ENCODE peak calls at places on chromosome 18, in eight cellular contexts. P, I, X, Y, F, S, C and L are unnamed samples.

GRCh38 chr18:31245820-31246219 is 72.1 kb upstream of the DSG1 start:
- ATAC-seq in P (no peak), I (no peak), X (no peak), Y (no peak), F (no peak), S (no peak), C (no peak), L (no peak)

GRCh38 chr18:7196421-7196820 is 34.5 kb upstream of the LRRC30 start:
- ATAC-seq in P (no peak), I (no peak), X (no peak), Y (no peak), F (no peak), S (no peak), C (no peak), L (no peak)

GRCh38 chr18:45666520-45666919 is 51.2 kb downstream of the SLC14A2 start:
- ATAC-seq in P (no peak), I (no peak), X (no peak), Y (peak; percentile 55), F (no peak), S (peak; percentile 57), C (no peak), L (no peak)

GRCh38 chr18:13318644-13319501 is 100.3 kb downstream of the LDLRAD4 start:
- ATAC-seq in P (no peak), I (peak; percentile 74), X (no peak), Y (peak; percentile 79), F (peak; percentile 58), S (peak; percentile 85), C (peak; percentile 25), L (peak; percentile 34)

GRCh38 chr18:78632111-78632541 is 347.5 kb upstream of the SALL3 start:
- ATAC-seq in P (no peak), I (no peak), X (no peak), Y (peak; percentile 17), F (no peak), S (peak; percentile 38), C (no peak), L (no peak)

GRCh38 chr18:49400398-49401072 is 59.9 kb downstream of the DYM start:
- ATAC-seq in P (no peak), I (no peak), X (no peak), Y (no peak), F (no peak), S (peak; percentile 33), C (no peak), L (no peak)

GRCh38 chr18:22165049-22165602 is 4.3 kb upstream of the GATA6 start:
- ATAC-seq in P (no peak), I (no peak), X (no peak), Y (no peak), F (no peak), S (no peak), C (no peak), L (no peak)

GRCh38 chr18:46054956-46055831 is 16.9 kb downstream of the PSTPIP2 start:
- ATAC-seq in P (no peak), I (no peak), X (peak; percentile 42), Y (peak; percentile 81), F (no peak), S (peak; percentile 77), C (no peak), L (no peak)

GRCh38 chr18:23209031-23209430 is 73.7 kb downstream of the CABLES1 start:
- ATAC-seq in P (no peak), I (no peak), X (no peak), Y (peak; percentile 90), F (no peak), S (peak; percentile 90), C (no peak), L (no peak)

GRCh38 chr18:2898131-2898640 is 51.4 kb downstream of the EMILIN2 start:
- ATAC-seq in P (no peak), I (peak; percentile 4), X (no peak), Y (peak; percentile 44), F (peak; percentile 16), S (peak; percentile 43), C (no peak), L (peak; percentile 35)

GRCh38 chr18:37489998-37490397 is 75.6 kb downstream of the CELF4 start:
- ATAC-seq in P (no peak), I (no peak), X (no peak), Y (no peak), F (no peak), S (no peak), C (no peak), L (no peak)

GRCh38 chr18:30566877-30567276 is 475.7 kb downstream of the DSC3 start:
- ATAC-seq in P (no peak), I (no peak), X (no peak), Y (no peak), F (no peak), S (no peak), C (no peak), L (no peak)

GRCh38 chr18:26262156-26262555 is 35.9 kb downstream of the TAF4B start:
- ATAC-seq in P (no peak), I (no peak), X (no peak), Y (no peak), F (no peak), S (no peak), C (no peak), L (no peak)

GRCh38 chr18:74005320-74006110 is 142.1 kb downstream of the FBXO15 start:
- ATAC-seq in P (no peak), I (no peak), X (no peak), Y (no peak), F (no peak), S (no peak), C (no peak), L (no peak)

GRCh38 chr18:44507729-44508325 is 172.9 kb upstream of the SETBP1 start:
- ATAC-seq in P (no peak), I (peak; percentile 70), X (no peak), Y (peak; percentile 72), F (peak; percentile 90), S (peak; percentile 82), C (peak; percentile 53), L (peak; percentile 65)

GRCh38 chr18:74479486-74480148 is 16.5 kb upstream of the CNDP2 start:
- ATAC-seq in P (no peak), I (peak; percentile 37), X (no peak), Y (no peak), F (peak; percentile 55), S (no peak), C (no peak), L (no peak)

GRCh38 chr18:50805732-50806131 is 14.1 kb downstream of the MRO start:
- ATAC-seq in P (no peak), I (no peak), X (no peak), Y (peak; percentile 74), F (no peak), S (peak; percentile 76), C (no peak), L (no peak)

GRCh38 chr18:5543854-5544389 is at the start of gene EPB41L3:
- ATAC-seq in P (peak; percentile 41), I (peak; percentile 83), X (no peak), Y (no peak), F (peak; percentile 87), S (no peak), C (peak; percentile 86), L (peak; percentile 84)

GRCh38 chr18:78822886-78823285 is 156.7 kb upstream of the SALL3 start:
- ATAC-seq in P (no peak), I (no peak), X (no peak), Y (no peak), F (no peak), S (no peak), C (no peak), L (no peak)